ENCODE peak calls at places on chromosome 17, in ten cellular contexts. E is lung; K is body of pancreas; B is heart right ventricle; I is CD8-positive, alpha-beta T cell; Z is endothelial cell of umbilical vein; H is ascending aorta; W is coronary artery; L is AG04450; N is PC-3. G is an unnamed sample.

GRCh38 chr17:26818736-26819135 is 475.2 kb upstream of the WSB1 start:
- DNase-seq in I (no peak), H (no peak), L (peak; percentile 11), Z (peak; percentile 63), K (no peak), B (no peak), E (no peak), W (no peak), N (no peak), G (no peak)

GRCh38 chr17:75695830-75696271 is 25.4 kb upstream of the ITGB4 start:
- DNase-seq in N (no peak), K (no peak), H (no peak), B (peak; percentile 60), I (no peak), E (no peak), Z (no peak), W (no peak), L (no peak), G (no peak)

GRCh38 chr17:55162556-55162946 is 102.2 kb upstream of the HLF start:
- DNase-seq in K (no peak), E (no peak), I (no peak), N (no peak), L (no peak), H (no peak), W (no peak), Z (no peak), B (no peak), G (no peak)

GRCh38 chr17:82697808-82698064 is 762 bp downstream of the RAB40B start:
- DNase-seq in L (no peak), N (no peak), E (no peak), I (no peak), B (no peak), H (no peak), K (no peak), W (no peak), Z (no peak), G (no peak)

GRCh38 chr17:16407911-16408588 is 7.3 kb upstream of the TRPV2 start:
- DNase-seq in E (peak; percentile 50), N (peak; percentile 47), H (peak; percentile 79), L (no peak), K (peak; percentile 43), W (no peak), I (no peak), B (peak; percentile 52), Z (peak; percentile 56), G (peak; percentile 38)

GRCh38 chr17:3594976-3595375 is 14.2 kb downstream of the TRPV1 start:
- DNase-seq in Z (no peak), K (no peak), E (no peak), I (no peak), H (no peak), B (no peak), W (no peak), L (no peak), N (no peak), G (no peak)

GRCh38 chr17:5014357-5014756 is 16.6 kb downstream of the KIF1C start:
- DNase-seq in E (no peak), N (no peak), B (no peak), H (no peak), I (no peak), K (no peak), Z (no peak), L (no peak), W (no peak), G (no peak)

GRCh38 chr17:19756551-19756950 is 8.5 kb upstream of the ALDH3A1 start:
- DNase-seq in L (no peak), K (no peak), I (no peak), B (no peak), E (no peak), Z (peak; percentile 25), H (no peak), N (no peak), W (no peak), G (no peak)

GRCh38 chr17:9016941-9017552 is 4.3 kb upstream of the NTN1 start:
- DNase-seq in N (no peak), K (peak; percentile 54), E (no peak), H (peak; percentile 53), L (no peak), Z (no peak), B (no peak), I (no peak), W (no peak), G (no peak)

GRCh38 chr17:29407856-29408255 is 17.7 kb downstream of the TAOK1 start:
- DNase-seq in E (no peak), N (no peak), B (no peak), L (no peak), Z (no peak), I (no peak), K (no peak), H (no peak), W (no peak), G (no peak)

GRCh38 chr17:67390646-67391480 is 13.8 kb downstream of the PITPNC1 start:
- DNase-seq in H (peak; percentile 64), I (peak; percentile 46), L (peak; percentile 65), Z (peak; percentile 93), B (no peak), N (peak; percentile 99), E (peak; percentile 37), W (no peak), K (peak; percentile 71), G (no peak)

GRCh38 chr17:5698959-5699358 is 114.7 kb upstream of the NLRP1 start:
- DNase-seq in E (no peak), W (no peak), H (no peak), N (no peak), I (no peak), L (no peak), Z (no peak), K (no peak), B (no peak), G (no peak)

GRCh38 chr17:36532435-36532975 is 2.2 kb downstream of the MYO19 start:
- DNase-seq in N (no peak), H (no peak), Z (no peak), K (no peak), B (no peak), I (no peak), L (no peak), E (no peak), W (no peak), G (no peak)

GRCh38 chr17:79970576-79971068 is 65.0 kb downstream of the TBC1D16 start:
- DNase-seq in H (no peak), K (peak; percentile 38), L (no peak), B (no peak), N (peak; percentile 81), E (no peak), I (no peak), W (peak; percentile 35), Z (no peak), G (no peak)

GRCh38 chr17:72071330-72071729 is 49.5 kb upstream of the SOX9 start:
- DNase-seq in Z (no peak), E (no peak), B (no peak), I (no peak), K (no peak), W (no peak), N (no peak), L (no peak), H (no peak), G (no peak)

GRCh38 chr17:82078433-82078832 is 12.8 kb upstream of the DUS1L start:
- DNase-seq in N (no peak), E (no peak), H (no peak), I (no peak), B (no peak), Z (no peak), K (no peak), L (no peak), W (no peak), G (no peak)

GRCh38 chr17:79033046-79033616 is 9.2 kb downstream of the C1QTNF1 start:
- DNase-seq in N (no peak), E (no peak), I (no peak), B (no peak), Z (no peak), H (peak; percentile 59), L (no peak), W (peak; percentile 55), K (no peak), G (no peak)

GRCh38 chr17:43832976-43833829 is at the start of gene MPP3:
- DNase-seq in N (peak; percentile 91), L (no peak), E (peak; percentile 38), I (peak; percentile 17), B (peak; percentile 76), K (peak; percentile 64), Z (peak; percentile 66), H (peak; percentile 81), W (no peak), G (peak; percentile 91)
- H3K27ac ChIP-seq in N (peak within 1 kb of the TSS; percentile 50), L (peak within 1 kb of the TSS; percentile 21), E (peak within 1 kb of the TSS; percentile 87), I (no peak within 1 kb of the TSS), B (peak within 1 kb of the TSS; percentile 85), K (peak within 1 kb of the TSS; percentile 79), Z (no peak within 1 kb of the TSS), H (peak within 1 kb of the TSS; percentile 79), W (peak within 1 kb of the TSS; percentile 86), G (peak within 1 kb of the TSS; percentile 70)

DNA sequence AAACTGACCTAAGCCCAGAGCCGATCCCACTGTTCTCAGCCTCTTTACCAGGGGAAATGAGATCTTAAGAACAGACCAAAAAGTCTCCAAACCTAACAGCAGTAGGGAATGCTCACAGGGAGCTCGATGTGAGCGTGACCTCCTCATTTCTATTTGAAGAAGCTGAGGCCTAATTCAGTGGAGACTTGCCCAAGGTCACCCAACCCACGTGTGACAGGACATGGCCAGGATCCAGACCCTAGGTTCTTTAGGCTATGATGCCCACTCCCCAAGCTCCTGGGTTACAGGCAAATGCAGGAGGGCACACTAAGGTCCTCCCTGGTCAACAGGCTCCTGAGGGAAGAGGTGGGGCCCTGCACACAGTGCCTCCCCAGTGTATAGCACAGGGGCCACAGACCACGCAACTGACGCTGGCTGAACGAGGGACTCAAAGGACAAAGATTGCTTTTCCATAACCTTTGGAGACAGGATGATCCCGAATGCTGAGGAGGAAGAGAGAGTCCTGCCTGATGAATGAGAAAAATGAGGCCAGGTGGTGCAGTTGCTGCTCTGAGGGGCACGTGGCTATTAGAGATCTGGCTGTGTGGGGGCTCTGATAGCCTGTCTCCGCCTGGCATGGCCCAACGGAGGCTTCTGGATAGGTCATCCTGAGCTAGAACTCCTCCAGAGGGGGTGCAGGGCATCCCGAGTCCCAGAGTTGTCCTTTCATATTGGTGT is 24.0 kb downstream of the MAP3K14 start:
- DNase-seq in N (no peak), L (no peak), K (peak; percentile 43), I (no peak), W (no peak), Z (no peak), E (no peak), H (no peak), B (no peak), G (no peak)
- TF ChIP-seq CTCF in N (no peak), L (no peak), K (no peak), I (no peak), W (no peak), Z (no peak), E (no peak), H (no peak), B (no peak), G (no peak)

GRCh38 chr17:40103742-40104095 is 3.3 kb upstream of the NR1D1 start:
- DNase-seq in B (no peak), W (no peak), E (no peak), L (no peak), Z (no peak), H (no peak), N (no peak), I (no peak), K (no peak), G (no peak)
- H3K27ac ChIP-seq in B (peak overlapping the region; percentile 99), W (peak overlapping the region; percentile 75), E (peak overlapping the region; percentile 69), L (no peak overlapping the region), Z (no peak overlapping the region), H (peak overlapping the region; percentile 65), N (peak overlapping the region; percentile 21), I (no peak overlapping the region), K (peak overlapping the region; percentile 86), G (peak overlapping the region; percentile 98)

DNA sequence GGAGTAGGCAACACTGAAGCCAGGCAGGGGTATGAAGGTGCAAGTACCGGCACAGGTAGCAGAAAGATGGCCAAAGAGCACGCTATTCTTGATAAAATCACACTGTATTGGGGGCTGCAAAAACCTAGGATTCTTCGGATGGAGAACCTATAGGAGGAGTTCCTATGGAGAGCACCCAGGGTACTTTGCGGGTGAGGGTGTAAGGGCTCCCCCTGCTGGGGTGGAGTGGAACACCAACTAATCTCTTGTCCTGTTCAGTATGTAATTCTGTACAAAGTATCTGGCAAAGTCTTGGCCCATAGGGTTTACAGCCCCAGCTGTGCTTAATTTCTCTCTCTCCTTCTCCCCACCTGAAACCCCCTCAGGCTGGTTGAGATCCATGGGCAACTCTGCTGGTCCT is 393.1 kb upstream of the ASIC2 start:
- DNase-seq in W (no peak), L (no peak), I (no peak), N (no peak), H (no peak), B (no peak), E (no peak), Z (no peak), K (no peak), G (peak; percentile 4)
- TF ChIP-seq CTCF in W (no peak), L (peak; percentile 22), I (no peak), N (peak; percentile 46), H (no peak), B (no peak), E (no peak), Z (peak; percentile 41), K (no peak), G (no peak)

G was measured in RWPE1.